ENCODE peak calls at places on chromosomes 4 and X, in six cellular contexts. H, X, T, U, A and C are unnamed samples.

GRCh38 chr4:88216395-88216794 is 58.0 kb upstream of the ABCG2 start:
- DNase-seq in H (no peak), X (no peak), T (no peak), U (no peak), A (no peak), C (no peak)

GRCh38 chr4:147546341-147546740 is 65.4 kb downstream of the EDNRA start:
- DNase-seq in H (peak), X (no peak), T (peak), U (no peak), A (no peak), C (no peak)

GRCh38 chr4:74456056-74456744 is 11.3 kb downstream of the AREG start:
- DNase-seq in H (no peak), X (no peak), T (no peak), U (no peak), A (no peak), C (no peak)

GRCh38 chr4:26388671-26389070 is 67.9 kb downstream of the RBPJ start:
- DNase-seq in H (no peak), X (no peak), T (no peak), U (no peak), A (no peak), C (no peak)

GRCh38 chrX:115690554-115691216 is 129.7 kb downstream of the PLS3 start:
- DNase-seq in H (peak), X (peak), T (peak), U (peak), A (peak), C (peak)

GRCh38 chr4:52957791-52958190 is 95.7 kb downstream of the RASL11B start:
- DNase-seq in H (no peak), X (no peak), T (no peak), U (no peak), A (no peak), C (no peak)

GRCh38 chrX:318739-319578 is at the start of gene GTPBP6:
- DNase-seq in H (peak), X (peak), T (no peak), U (peak), A (peak), C (peak)

GRCh38 chr4:25180524-25181131 is 20.4 kb upstream of the SEPSECS start:
- DNase-seq in H (no peak), X (no peak), T (no peak), U (peak), A (no peak), C (no peak)

GRCh38 chrX:14352511-14352910 is 176.8 kb upstream of the GLRA2 start:
- DNase-seq in H (no peak), X (no peak), T (no peak), U (no peak), A (no peak), C (no peak)

GRCh38 chrX:109536439-109537323 is at the start of gene NXT2:
- DNase-seq in H (peak), X (peak), T (peak), U (peak), A (peak), C (peak)